ENCODE peak calls at places on chromosomes 5 and 9, in seven cellular contexts. One of them, this sample, is unnamed.

GRCh38 chr9:93652604-93653592 is 76.5 kb downstream of the PHF2 start:
- DNase-seq in PC-9: no peak
- DNase-seq in cardiac fibroblast: no peak
- DNase-seq in GM06990: no peak
- DNase-seq in CD8-positive, alpha-beta T cell: no peak
- DNase-seq in cardiac muscle cell: no peak
- DNase-seq in AG09309: no peak
- DNase-seq in this sample: no peak

GRCh38 chr5:90557391-90557790 is 1.2 kb upstream of the ADGRV1 start:
- DNase-seq in PC-9: no peak
- DNase-seq in cardiac fibroblast: no peak
- DNase-seq in GM06990: no peak
- DNase-seq in CD8-positive, alpha-beta T cell: no peak
- DNase-seq in cardiac muscle cell: no peak
- DNase-seq in AG09309: no peak
- DNase-seq in this sample: no peak

GRCh38 chr5:120140510-120140909 is 323.6 kb upstream of the PRR16 start:
- DNase-seq in PC-9: no peak
- DNase-seq in cardiac fibroblast: no peak
- DNase-seq in GM06990: no peak
- DNase-seq in CD8-positive, alpha-beta T cell: no peak
- DNase-seq in cardiac muscle cell: no peak
- DNase-seq in AG09309: no peak
- DNase-seq in this sample: no peak

GRCh38 chr5:17014686-17015085 is 78.6 kb upstream of the MYO10 start:
- DNase-seq in PC-9: no peak
- DNase-seq in cardiac fibroblast: no peak
- DNase-seq in GM06990: no peak
- DNase-seq in CD8-positive, alpha-beta T cell: no peak
- DNase-seq in cardiac muscle cell: no peak
- DNase-seq in AG09309: no peak
- DNase-seq in this sample: no peak

GRCh38 chr9:72383978-72384709 is 19.1 kb upstream of the ZFAND5 start:
- DNase-seq in PC-9: no peak
- DNase-seq in cardiac fibroblast: peak; percentile 75
- DNase-seq in GM06990: no peak
- DNase-seq in CD8-positive, alpha-beta T cell: no peak
- DNase-seq in cardiac muscle cell: no peak
- DNase-seq in AG09309: peak; percentile 81
- DNase-seq in this sample: no peak

GRCh38 chr5:64947801-64948200 is 179.1 kb downstream of the CWC27 start:
- DNase-seq in PC-9: no peak
- DNase-seq in cardiac fibroblast: no peak
- DNase-seq in GM06990: no peak
- DNase-seq in CD8-positive, alpha-beta T cell: no peak
- DNase-seq in cardiac muscle cell: no peak
- DNase-seq in AG09309: no peak
- DNase-seq in this sample: no peak

GRCh38 chr9:65449423-65449822 is 164.4 kb upstream of the FOXD4L5 start:
- DNase-seq in PC-9: no peak
- DNase-seq in cardiac fibroblast: no peak
- DNase-seq in GM06990: no peak
- DNase-seq in CD8-positive, alpha-beta T cell: no peak
- DNase-seq in cardiac muscle cell: no peak
- DNase-seq in AG09309: no peak
- DNase-seq in this sample: no peak

GRCh38 chr9:72984990-72985389 is 32.1 kb upstream of the ALDH1A1 start:
- DNase-seq in PC-9: no peak
- DNase-seq in cardiac fibroblast: no peak
- DNase-seq in GM06990: no peak
- DNase-seq in CD8-positive, alpha-beta T cell: no peak
- DNase-seq in cardiac muscle cell: no peak
- DNase-seq in AG09309: no peak
- DNase-seq in this sample: no peak

GRCh38 chr9:81906656-81907055 is 21.6 kb upstream of the SPATA31D4 start:
- DNase-seq in PC-9: no peak
- DNase-seq in cardiac fibroblast: peak; percentile 51
- DNase-seq in GM06990: no peak
- DNase-seq in CD8-positive, alpha-beta T cell: no peak
- DNase-seq in cardiac muscle cell: no peak
- DNase-seq in AG09309: no peak
- DNase-seq in this sample: peak; percentile 85

GRCh38 chr9:6383551-6384225 is 29.3 kb upstream of the UHRF2 start:
- DNase-seq in PC-9: no peak
- DNase-seq in cardiac fibroblast: peak; percentile 69
- DNase-seq in GM06990: no peak
- DNase-seq in CD8-positive, alpha-beta T cell: no peak
- DNase-seq in cardiac muscle cell: no peak
- DNase-seq in AG09309: peak; percentile 45
- DNase-seq in this sample: peak; percentile 65

DNA sequence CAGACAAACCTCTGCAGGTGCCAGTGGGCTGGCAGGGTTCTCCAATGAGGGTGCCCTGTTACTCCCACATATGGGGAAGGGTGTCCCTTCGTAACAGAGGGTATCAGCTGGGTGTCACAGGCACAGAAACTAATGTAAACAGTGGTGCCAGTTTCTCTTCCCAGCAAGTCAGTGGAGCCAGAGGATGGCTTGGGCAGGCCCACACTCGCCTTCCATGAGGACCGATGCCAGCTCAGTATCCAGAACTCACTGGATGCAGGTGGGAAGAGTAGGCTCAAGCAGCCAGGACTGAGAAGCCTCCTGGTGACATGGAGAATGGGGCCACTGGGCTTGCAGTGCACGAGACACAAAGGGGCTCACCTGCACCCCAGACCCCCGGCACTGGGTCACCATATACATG is 30.4 kb downstream of the FSTL4 start:
- DNase-seq in PC-9: no peak
- DNase-seq in cardiac fibroblast: no peak
- DNase-seq in GM06990: no peak
- DNase-seq in CD8-positive, alpha-beta T cell: no peak
- DNase-seq in cardiac muscle cell: no peak
- DNase-seq in AG09309: no peak
- DNase-seq in this sample: peak; percentile 30
- TF ChIP-seq CTCF in PC-9: no peak
- TF ChIP-seq CTCF in cardiac fibroblast: no peak
- TF ChIP-seq CTCF in GM06990: no peak
- TF ChIP-seq CTCF in CD8-positive, alpha-beta T cell: no peak
- TF ChIP-seq CTCF in cardiac muscle cell: no peak
- TF ChIP-seq CTCF in AG09309: no peak
- TF ChIP-seq CTCF in this sample: no peak

GRCh38 chr9:124394596-124394995 is 20.6 kb downstream of the PSMB7 start:
- DNase-seq in PC-9: no peak
- DNase-seq in cardiac fibroblast: no peak
- DNase-seq in GM06990: no peak
- DNase-seq in CD8-positive, alpha-beta T cell: no peak
- DNase-seq in cardiac muscle cell: no peak
- DNase-seq in AG09309: no peak
- DNase-seq in this sample: no peak
- TF ChIP-seq CTCF in PC-9: no peak
- TF ChIP-seq CTCF in cardiac fibroblast: no peak
- TF ChIP-seq CTCF in GM06990: no peak
- TF ChIP-seq CTCF in CD8-positive, alpha-beta T cell: no peak
- TF ChIP-seq CTCF in cardiac muscle cell: no peak
- TF ChIP-seq CTCF in AG09309: peak; percentile 20
- TF ChIP-seq CTCF in this sample: no peak

GRCh38 chr5:9774472-9775079 is 144.4 kb upstream of the TAS2R1 start:
- DNase-seq in PC-9: no peak
- DNase-seq in cardiac fibroblast: peak; percentile 85
- DNase-seq in GM06990: no peak
- DNase-seq in CD8-positive, alpha-beta T cell: no peak
- DNase-seq in cardiac muscle cell: no peak
- DNase-seq in AG09309: peak; percentile 75
- DNase-seq in this sample: peak; percentile 55
- TF ChIP-seq CTCF in PC-9: no peak
- TF ChIP-seq CTCF in cardiac fibroblast: peak; percentile 49
- TF ChIP-seq CTCF in GM06990: peak; percentile 30
- TF ChIP-seq CTCF in CD8-positive, alpha-beta T cell: no peak
- TF ChIP-seq CTCF in cardiac muscle cell: peak; percentile 68
- TF ChIP-seq CTCF in AG09309: peak; percentile 52
- TF ChIP-seq CTCF in this sample: no peak

GRCh38 chr5:57816108-57816507 is 333.5 kb upstream of the ACTBL2 start:
- DNase-seq in PC-9: peak; percentile 51
- DNase-seq in cardiac fibroblast: peak; percentile 89
- DNase-seq in GM06990: no peak
- DNase-seq in CD8-positive, alpha-beta T cell: no peak
- DNase-seq in cardiac muscle cell: no peak
- DNase-seq in AG09309: peak; percentile 89
- DNase-seq in this sample: peak; percentile 91
- TF ChIP-seq CTCF in PC-9: no peak
- TF ChIP-seq CTCF in cardiac fibroblast: no peak
- TF ChIP-seq CTCF in GM06990: no peak
- TF ChIP-seq CTCF in CD8-positive, alpha-beta T cell: no peak
- TF ChIP-seq CTCF in cardiac muscle cell: no peak
- TF ChIP-seq CTCF in AG09309: no peak
- TF ChIP-seq CTCF in this sample: no peak

GRCh38 chr5:73446631-73447233 is 1.8 kb downstream of the FOXD1 start:
- DNase-seq in PC-9: no peak
- DNase-seq in cardiac fibroblast: no peak
- DNase-seq in GM06990: no peak
- DNase-seq in CD8-positive, alpha-beta T cell: no peak
- DNase-seq in cardiac muscle cell: no peak
- DNase-seq in AG09309: no peak
- DNase-seq in this sample: peak; percentile 36

GRCh38 chr5:73448072-73448432 is 525 bp downstream of the FOXD1 start:
- DNase-seq in PC-9: no peak
- DNase-seq in cardiac fibroblast: no peak
- DNase-seq in GM06990: no peak
- DNase-seq in CD8-positive, alpha-beta T cell: no peak
- DNase-seq in cardiac muscle cell: no peak
- DNase-seq in AG09309: no peak
- DNase-seq in this sample: peak; percentile 29

GRCh38 chr5:73450041-73450598 is 1.5 kb upstream of the FOXD1 start:
- DNase-seq in PC-9: no peak
- DNase-seq in cardiac fibroblast: no peak
- DNase-seq in GM06990: no peak
- DNase-seq in CD8-positive, alpha-beta T cell: no peak
- DNase-seq in cardiac muscle cell: no peak
- DNase-seq in AG09309: no peak
- DNase-seq in this sample: no peak

GRCh38 chr5:73447234-73448071 is 1.1 kb downstream of the FOXD1 start:
- DNase-seq in PC-9: peak; percentile 53
- DNase-seq in cardiac fibroblast: peak; percentile 46
- DNase-seq in GM06990: no peak
- DNase-seq in CD8-positive, alpha-beta T cell: no peak
- DNase-seq in cardiac muscle cell: peak; percentile 56
- DNase-seq in AG09309: no peak
- DNase-seq in this sample: peak; percentile 61

GRCh38 chr5:73448451-73449136 is at the start of gene FOXD1:
- DNase-seq in PC-9: no peak
- DNase-seq in cardiac fibroblast: peak; percentile 87
- DNase-seq in GM06990: peak; percentile 49
- DNase-seq in CD8-positive, alpha-beta T cell: no peak
- DNase-seq in cardiac muscle cell: peak; percentile 82
- DNase-seq in AG09309: peak; percentile 83
- DNase-seq in this sample: peak; percentile 91
- TF ChIP-seq CTCF in PC-9: no peak
- TF ChIP-seq CTCF in cardiac fibroblast: peak; percentile 7
- TF ChIP-seq CTCF in GM06990: no peak
- TF ChIP-seq CTCF in CD8-positive, alpha-beta T cell: no peak
- TF ChIP-seq CTCF in cardiac muscle cell: no peak
- TF ChIP-seq CTCF in AG09309: peak; percentile 2
- TF ChIP-seq CTCF in this sample: no peak

GRCh38 chr5:55700745-55701144 is 11.4 kb downstream of the SLC38A9 start:
- DNase-seq in PC-9: no peak
- DNase-seq in cardiac fibroblast: no peak
- DNase-seq in GM06990: no peak
- DNase-seq in CD8-positive, alpha-beta T cell: no peak
- DNase-seq in cardiac muscle cell: no peak
- DNase-seq in AG09309: no peak
- DNase-seq in this sample: no peak

GRCh38 chr5:55702612-55703345 is 9.3 kb downstream of the SLC38A9 start:
- DNase-seq in PC-9: no peak
- DNase-seq in cardiac fibroblast: no peak
- DNase-seq in GM06990: no peak
- DNase-seq in CD8-positive, alpha-beta T cell: no peak
- DNase-seq in cardiac muscle cell: no peak
- DNase-seq in AG09309: no peak
- DNase-seq in this sample: no peak

GRCh38 chr5:55699041-55699688 is 13.0 kb downstream of the SLC38A9 start:
- DNase-seq in PC-9: no peak
- DNase-seq in cardiac fibroblast: no peak
- DNase-seq in GM06990: peak; percentile 32
- DNase-seq in CD8-positive, alpha-beta T cell: no peak
- DNase-seq in cardiac muscle cell: no peak
- DNase-seq in AG09309: no peak
- DNase-seq in this sample: no peak

GRCh38 chr5:55706230-55706629 is 5.9 kb downstream of the SLC38A9 start:
- DNase-seq in PC-9: no peak
- DNase-seq in cardiac fibroblast: no peak
- DNase-seq in GM06990: no peak
- DNase-seq in CD8-positive, alpha-beta T cell: no peak
- DNase-seq in cardiac muscle cell: no peak
- DNase-seq in AG09309: no peak
- DNase-seq in this sample: no peak

DNA sequence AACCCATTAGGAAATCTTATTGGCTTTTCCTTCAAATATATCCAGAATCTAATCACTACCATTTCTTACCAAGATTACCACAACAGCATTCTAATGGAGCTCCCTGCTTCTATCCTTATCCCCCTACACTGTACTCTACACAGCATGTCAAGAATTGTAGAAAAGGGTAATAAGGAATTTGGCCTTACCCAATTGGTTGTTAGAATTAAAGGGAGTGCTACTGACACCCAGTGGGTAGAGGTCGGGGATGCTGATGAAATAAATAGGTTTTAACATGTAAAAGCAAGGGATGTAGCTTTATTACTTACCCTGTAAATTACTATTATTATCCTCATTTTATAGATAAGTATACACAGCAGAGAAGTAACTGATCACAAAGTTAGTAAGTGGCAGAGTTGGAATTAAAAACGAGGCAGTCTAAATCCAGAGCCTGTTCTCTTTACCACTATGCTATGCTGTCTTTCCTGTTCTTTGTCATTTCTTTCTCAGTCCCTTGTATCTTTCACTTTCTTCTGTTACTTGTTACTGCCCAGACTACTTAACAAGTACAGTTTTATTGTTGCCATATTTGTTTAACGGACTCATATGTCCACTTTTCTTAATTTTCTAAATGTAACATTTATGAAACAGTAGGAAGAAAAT is 10.5 kb downstream of the SLC38A9 start:
- DNase-seq in PC-9: no peak
- DNase-seq in cardiac fibroblast: no peak
- DNase-seq in GM06990: no peak
- DNase-seq in CD8-positive, alpha-beta T cell: no peak
- DNase-seq in cardiac muscle cell: no peak
- DNase-seq in AG09309: no peak
- DNase-seq in this sample: no peak
- TF ChIP-seq CTCF in PC-9: no peak
- TF ChIP-seq CTCF in cardiac fibroblast: no peak
- TF ChIP-seq CTCF in GM06990: no peak
- TF ChIP-seq CTCF in CD8-positive, alpha-beta T cell: no peak
- TF ChIP-seq CTCF in cardiac muscle cell: no peak
- TF ChIP-seq CTCF in AG09309: no peak
- TF ChIP-seq CTCF in this sample: no peak